ENCODE peak calls at places on chromosomes 4 and X, in four cellular contexts. J is body of pancreas, G is SK-N-SH, C is NT2/D1. Q is an unnamed sample. For H3K4me1, the result is how much of the 10 kb centered on the place peaks cover.

GRCh38 chrX:105829006-105829405 is 6.7 kb downstream of the NRK start:
- DNase-seq in J (no peak), G (no peak), C (no peak), Q (no peak)

GRCh38 chr4:105544517-105544916 is 7.9 kb upstream of the ARHGEF38 start:
- DNase-seq in J (no peak), G (no peak), C (no peak), Q (no peak)

GRCh38 chr4:76301775-76302162 is 4.8 kb upstream of the STBD1 start:
- DNase-seq in J (no peak), G (no peak), C (no peak), Q (no peak)

GRCh38 chrX:40953369-40953768 is 131.9 kb upstream of the USP9X start:
- DNase-seq in J (no peak), G (no peak), C (no peak), Q (no peak)

GRCh38 chr4:95504488-95504887 is 44.3 kb downstream of the UNC5C start:
- DNase-seq in J (no peak), G (no peak), C (no peak), Q (no peak)

GRCh38 chr4:80140237-80140636 is 57.1 kb upstream of the PRDM8 start:
- DNase-seq in J (no peak), G (no peak), C (no peak), Q (no peak)

GRCh38 chrX:2497961-2498780 is 2.6 kb downstream of the DHRSX start:
- DNase-seq in J (peak), G (no peak), C (no peak), Q (no peak)

GRCh38 chr4:41384992-41385391 is 128.3 kb downstream of the UCHL1 start:
- DNase-seq in J (peak), G (peak), C (no peak), Q (peak)

GRCh38 chr4:183798249-183798920 is 106.7 kb upstream of the STOX2 start:
- DNase-seq in J (peak), G (no peak), C (no peak), Q (no peak)

GRCh38 chr4:76611611-76612010 is 176.6 kb downstream of the SHROOM3 start:
- DNase-seq in J (peak), G (no peak), C (no peak), Q (peak)

GRCh38 chrX:23504540-23504884 is 162.8 kb upstream of the PRDX4 start:
- DNase-seq in J (no peak), G (no peak), C (no peak), Q (no peak)
- H3K4me1 ChIP-seq in J (under half), G (under half), C (under half), Q (under half)

DNA sequence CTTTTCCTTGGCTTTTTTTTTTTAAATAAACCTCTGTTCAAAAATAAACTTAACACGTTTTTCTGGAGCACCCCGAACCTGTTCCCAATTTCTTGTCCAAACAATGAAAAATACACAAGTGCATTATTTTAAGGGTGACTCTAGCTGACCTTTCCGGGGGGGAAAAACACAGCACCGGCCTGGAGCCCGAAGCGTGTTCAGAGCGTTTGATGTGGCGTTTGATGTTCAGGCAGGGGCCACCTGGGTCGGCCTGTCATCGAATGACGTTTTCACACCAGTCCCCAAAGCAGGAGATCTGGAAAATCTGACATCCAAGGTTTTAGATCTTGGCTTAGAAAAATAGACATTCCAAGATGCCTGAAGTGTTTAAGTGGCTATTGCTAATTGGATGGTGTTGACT is 282.1 kb downstream of the SHOX start:
- DNase-seq in J (no peak), G (no peak), C (no peak), Q (no peak)
- H3K4me1 ChIP-seq in J (under half), G (under half), C (under half), Q (under half)

DNA sequence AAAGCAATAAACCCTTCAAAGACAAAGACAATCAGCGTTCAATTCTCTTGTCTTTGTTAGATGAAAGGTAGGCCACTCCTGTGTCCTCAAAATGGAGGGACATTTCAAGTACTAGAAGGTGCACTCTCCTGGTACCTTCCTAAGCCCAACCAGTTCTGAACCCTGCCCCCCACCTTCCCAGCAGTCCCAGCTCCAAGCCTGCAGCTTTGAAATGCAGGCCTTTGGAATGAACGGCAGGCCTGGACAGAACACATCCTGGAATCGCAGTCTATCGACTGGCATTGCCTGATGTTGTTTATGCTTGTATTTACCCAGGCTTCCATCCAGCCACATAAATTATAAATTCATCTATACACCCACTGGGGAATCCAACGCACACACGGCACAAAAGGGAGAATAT is 47.4 kb downstream of the RASGEF1B start:
- DNase-seq in J (no peak), G (no peak), C (no peak), Q (no peak)
- H3K4me1 ChIP-seq in J (under half), G (under half), C (under half), Q (under half)

DNA sequence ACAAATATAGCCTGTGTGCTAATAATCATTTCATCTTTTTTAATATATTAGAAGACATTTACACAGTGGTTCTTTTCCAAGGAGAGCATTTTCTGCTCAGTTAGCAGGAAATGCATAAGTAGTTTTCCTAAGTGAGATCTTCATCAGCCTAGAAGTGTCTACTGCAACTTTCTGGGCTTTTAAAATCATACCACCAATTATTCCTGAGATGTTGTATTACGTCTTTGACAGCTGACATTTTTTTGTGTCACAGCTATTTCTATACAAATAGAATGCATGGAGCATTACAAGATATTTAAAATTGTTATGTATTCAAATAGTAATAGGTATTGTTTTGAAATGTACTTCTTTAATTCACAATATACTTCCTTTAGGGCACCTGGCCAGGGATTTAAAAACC is 158.0 kb downstream of the GRID2 start:
- DNase-seq in J (no peak), G (no peak), C (no peak), Q (no peak)
- H3K4me1 ChIP-seq in J (under half), G (under half), C (under half), Q (under half)

DNA sequence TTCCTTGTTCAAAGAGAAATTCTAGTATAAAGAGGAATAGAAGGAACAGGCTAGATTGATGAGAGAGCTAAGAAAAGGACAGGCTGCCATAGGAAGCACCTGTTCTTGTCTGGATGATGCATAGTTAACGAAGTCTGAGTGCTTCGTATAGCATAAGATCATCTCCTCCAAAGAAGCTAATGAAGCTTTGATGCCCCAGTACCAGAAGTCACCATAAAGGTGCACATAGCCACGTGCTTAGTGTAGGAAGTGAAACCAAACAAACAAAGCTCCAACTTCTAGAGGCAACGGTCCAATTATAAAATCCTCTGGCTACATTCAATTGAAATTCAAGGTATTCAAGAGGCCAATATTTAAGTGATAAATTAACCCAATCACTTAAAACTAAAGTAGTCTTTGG is 31.0 kb downstream of the AFAP1 start:
- DNase-seq in J (no peak), G (no peak), C (no peak), Q (no peak)
- H3K4me1 ChIP-seq in J (under half), G (half or more), C (under half), Q (under half)

GRCh38 chrX:129086802-129087201 is 436.5 kb downstream of the SMARCA1 start:
- DNase-seq in J (no peak), G (no peak), C (no peak), Q (no peak)

DNA sequence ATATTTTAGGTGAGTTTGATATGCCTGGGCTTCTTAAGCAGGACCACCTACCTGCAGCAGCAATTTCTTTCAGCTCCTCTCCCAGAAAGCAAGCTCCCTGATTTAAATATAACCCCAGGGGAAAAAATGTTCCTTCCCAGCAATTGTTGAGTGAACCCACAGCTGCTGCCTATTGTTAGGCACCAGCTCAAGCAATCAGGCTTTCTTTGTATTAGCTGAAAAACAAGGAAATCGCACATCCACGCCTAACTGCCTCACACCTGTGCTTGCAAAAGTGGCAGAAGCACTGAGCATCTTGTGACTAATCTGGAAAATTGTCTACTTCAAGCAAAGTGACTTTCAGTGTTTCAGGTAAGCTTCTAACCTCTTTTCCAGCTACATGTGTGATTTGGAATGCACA is 432.2 kb downstream of the SMARCA1 start:
- DNase-seq in J (no peak), G (no peak), C (peak), Q (no peak)
- H3K4me1 ChIP-seq in J (under half), G (under half), C (under half), Q (under half)

GRCh38 chrX:134365923-134366322 is 94.0 kb upstream of the HPRT1 start:
- DNase-seq in J (no peak), G (no peak), C (no peak), Q (no peak)
- H3K4me1 ChIP-seq in J (under half), G (under half), C (under half), Q (under half)

GRCh38 chr4:140255919-140256318 is 101.9 kb upstream of the MAML3 start:
- DNase-seq in J (no peak), G (no peak), C (no peak), Q (no peak)
- H3K4me1 ChIP-seq in J (under half), G (under half), C (under half), Q (under half)